ENCODE peak calls at places on chromosomes 5 and 9, in seven cellular contexts. K is MM.1S, R is tibial nerve, G is heart left ventricle, Z is tibial artery, A is uterus, Y is gastrocnemius medialis. V is an unnamed sample. For H3K36me3, the result is how much of the 10 kb centered on the place peaks cover.

GRCh38 chr5:147748590-147748989 is 33.9 kb downstream of the JAKMIP2 start:
- DNase-seq in K (no peak), R (no peak), G (no peak), Z (no peak), A (no peak), Y (no peak), V (no peak)

GRCh38 chr5:111530298-111530740 is 18.0 kb upstream of the STARD4 start:
- DNase-seq in K (no peak), R (peak), G (peak), Z (peak), A (no peak), Y (peak), V (peak)

GRCh38 chr9:13444272-13444608 is 164.7 kb upstream of the MPDZ start:
- DNase-seq in K (no peak), R (no peak), G (no peak), Z (no peak), A (no peak), Y (no peak), V (no peak)

GRCh38 chr5:83472213-83472507 is 616 bp downstream of the VCAN start:
- DNase-seq in K (no peak), R (no peak), G (no peak), Z (no peak), A (no peak), Y (no peak), V (no peak)

GRCh38 chr5:176723440-176723839 is 76.2 kb downstream of the TSPAN17 start:
- DNase-seq in K (no peak), R (no peak), G (no peak), Z (no peak), A (no peak), Y (no peak), V (no peak)

GRCh38 chr5:41637869-41638268 is 127.5 kb upstream of the PLCXD3 start:
- DNase-seq in K (no peak), R (no peak), G (no peak), Z (no peak), A (no peak), Y (no peak), V (no peak)

GRCh38 chr9:77897292-77897691 is 134.3 kb downstream of the GNAQ start:
- DNase-seq in K (no peak), R (no peak), G (no peak), Z (no peak), A (peak), Y (no peak), V (peak)

GRCh38 chr5:151295138-151295537 is 8.4 kb downstream of the SLC36A3 start:
- DNase-seq in K (no peak), R (no peak), G (no peak), Z (no peak), A (no peak), Y (no peak), V (no peak)

GRCh38 chr9:121859646-121860045 is 208.2 kb downstream of the DAB2IP start:
- DNase-seq in K (no peak), R (no peak), G (no peak), Z (no peak), A (no peak), Y (no peak), V (no peak)

GRCh38 chr5:96065577-96066385 is 104.1 kb upstream of the ELL2 start:
- DNase-seq in K (no peak), R (no peak), G (no peak), Z (no peak), A (no peak), Y (no peak), V (no peak)

GRCh38 chr9:31612336-31613030 is 772.0 kb upstream of the ACO1 start:
- DNase-seq in K (no peak), R (no peak), G (no peak), Z (no peak), A (no peak), Y (no peak), V (no peak)

GRCh38 chr9:5582835-5583195 is 46.1 kb upstream of the RIC1 start:
- DNase-seq in K (no peak), R (peak), G (no peak), Z (peak), A (peak), Y (peak), V (no peak)

GRCh38 chr9:36461341-36461740 is 61.3 kb upstream of the RNF38 start:
- DNase-seq in K (no peak), R (no peak), G (no peak), Z (no peak), A (no peak), Y (no peak), V (no peak)

GRCh38 chr9:101737705-101738565 is 512 bp downstream of the GRIN3A start:
- DNase-seq in K (no peak), R (no peak), G (no peak), Z (no peak), A (no peak), Y (no peak), V (no peak)

GRCh38 chr9:106888992-106889631 is 26.1 kb downstream of the ZNF462 start:
- DNase-seq in K (no peak), R (no peak), G (no peak), Z (no peak), A (no peak), Y (no peak), V (no peak)

GRCh38 chr5:8770431-8770830 is 775.4 kb downstream of the SEMA5A start:
- DNase-seq in K (no peak), R (no peak), G (no peak), Z (no peak), A (no peak), Y (no peak), V (no peak)
- H3K27ac ChIP-seq in K (no peak), R (no peak), G (no peak), Z (no peak), A (no peak), Y (no peak), V (no peak)

DNA sequence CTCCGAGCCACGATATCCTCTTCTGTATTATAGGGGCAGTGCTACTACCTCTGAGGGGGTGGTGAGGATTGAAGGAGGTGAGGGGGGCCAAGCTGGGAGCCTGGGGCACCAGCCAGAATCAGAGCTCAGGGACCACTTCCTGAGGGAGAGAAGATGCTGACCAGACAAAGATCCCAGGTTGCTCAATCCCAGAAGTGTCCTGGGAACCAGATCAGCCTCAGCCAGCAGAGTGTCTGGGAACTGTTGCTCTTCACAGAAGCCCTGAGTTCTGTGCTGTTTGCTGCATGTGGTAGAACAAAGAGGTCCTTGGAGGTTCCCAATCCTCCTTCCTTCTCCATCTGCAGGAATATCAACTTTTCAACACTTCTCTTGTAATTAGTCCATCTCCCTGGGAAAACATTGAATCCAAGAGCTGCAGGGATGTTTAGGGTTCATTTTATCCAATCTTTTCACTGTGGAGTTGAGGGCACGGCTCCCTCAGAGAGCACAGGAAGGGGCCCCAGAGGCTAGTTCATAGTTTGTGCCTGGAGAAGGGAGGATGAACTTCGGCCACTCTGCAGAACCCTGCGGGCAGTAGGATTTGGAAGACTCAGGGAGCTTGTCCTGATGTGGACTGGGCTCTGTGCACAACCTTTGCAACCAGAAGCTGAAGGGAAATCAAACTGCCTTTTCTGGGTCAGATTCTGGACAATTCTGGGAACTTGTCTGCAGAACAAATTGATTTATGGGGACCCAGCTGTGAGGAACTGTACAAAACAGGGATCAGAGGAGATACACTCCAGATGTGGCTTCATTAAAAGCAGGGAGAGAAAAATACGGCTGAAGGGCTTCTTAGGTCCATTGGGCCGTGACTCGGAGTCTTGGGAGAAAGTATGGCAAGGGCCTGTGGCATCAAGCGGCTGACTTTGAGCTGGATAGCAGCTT is 57.0 kb downstream of the GALNT12 start:
- DNase-seq in K (no peak), R (peak), G (peak), Z (peak), A (peak), Y (peak), V (no peak)
- H3K36me3 ChIP-seq in K (under half), R (under half), G (under half), Z (under half), A (under half), Y (under half), V (under half)

GRCh38 chr9:134888603-134889195 is 8.1 kb downstream of the FCN2 start:
- DNase-seq in K (no peak), R (no peak), G (no peak), Z (no peak), A (no peak), Y (no peak), V (no peak)

GRCh38 chr9:134887219-134887618 is 6.6 kb downstream of the FCN2 start:
- DNase-seq in K (no peak), R (no peak), G (no peak), Z (no peak), A (no peak), Y (no peak), V (no peak)

GRCh38 chr9:134889386-134890214 is 9.0 kb downstream of the FCN2 start:
- DNase-seq in K (no peak), R (no peak), G (no peak), Z (no peak), A (no peak), Y (no peak), V (peak)

GRCh38 chr9:134886413-134886913 is 5.9 kb downstream of the FCN2 start:
- DNase-seq in K (no peak), R (no peak), G (no peak), Z (no peak), A (no peak), Y (no peak), V (peak)

DNA sequence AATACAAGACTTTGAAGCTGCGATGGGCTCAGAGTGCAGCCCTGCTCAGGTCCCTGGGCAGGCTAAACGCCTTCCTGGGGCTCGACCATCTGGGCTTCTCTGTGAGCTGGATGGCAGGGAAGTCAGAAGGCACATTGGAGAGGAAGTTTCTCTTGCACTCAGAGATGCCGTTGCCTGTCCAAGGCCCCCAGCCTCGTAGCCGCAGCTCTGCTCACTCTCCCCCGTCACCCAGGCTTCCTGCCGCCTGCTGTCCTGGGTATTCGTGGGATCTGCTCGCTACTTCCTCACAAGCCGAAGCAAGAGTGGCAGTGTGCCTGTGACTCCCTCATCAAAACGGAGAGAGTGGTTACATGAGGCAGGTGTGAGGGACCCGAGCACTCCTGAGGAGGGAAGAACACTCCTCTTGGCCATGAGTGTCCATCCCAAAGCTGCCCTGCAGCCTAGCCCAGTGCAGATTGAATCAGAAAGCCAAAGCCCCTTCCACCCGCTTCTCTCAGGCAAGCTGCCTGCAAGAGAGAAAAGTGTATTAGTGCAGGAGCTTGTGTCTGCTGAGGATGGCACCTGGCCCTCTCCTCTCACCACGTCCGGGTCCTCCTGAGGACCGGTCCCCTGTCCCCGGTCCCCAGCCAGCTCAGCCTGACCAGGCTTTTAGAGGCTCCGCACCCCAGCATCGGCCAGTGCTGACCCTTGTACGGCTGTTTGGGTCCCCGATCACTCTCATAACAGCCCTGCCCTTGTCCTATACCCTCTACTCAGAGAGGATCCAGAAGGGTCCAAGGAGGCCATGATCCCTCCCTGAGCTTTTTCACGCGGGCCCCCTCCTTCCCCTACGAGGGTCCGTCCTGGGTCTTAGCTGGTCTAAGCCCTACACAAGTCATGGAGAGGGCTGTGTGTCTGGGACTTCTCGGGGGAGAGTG is 7.3 kb downstream of the FCN2 start:
- DNase-seq in K (no peak), R (no peak), G (no peak), Z (no peak), A (no peak), Y (no peak), V (no peak)
- H3K27ac ChIP-seq in K (no peak), R (no peak), G (no peak), Z (no peak), A (no peak), Y (no peak), V (no peak)

GRCh38 chr9:128175743-128176142 is 15.6 kb downstream of the CIZ1 start:
- DNase-seq in K (no peak), R (no peak), G (no peak), Z (no peak), A (no peak), Y (no peak), V (no peak)

GRCh38 chr9:128178806-128179431 is 12.5 kb downstream of the CIZ1 start:
- DNase-seq in K (no peak), R (no peak), G (no peak), Z (no peak), A (no peak), Y (no peak), V (no peak)

GRCh38 chr9:128182872-128183528 is 8.4 kb downstream of the CIZ1 start:
- DNase-seq in K (no peak), R (no peak), G (no peak), Z (no peak), A (no peak), Y (no peak), V (no peak)

GRCh38 chr9:128180001-128180400 is 11.4 kb downstream of the CIZ1 start:
- DNase-seq in K (no peak), R (no peak), G (no peak), Z (no peak), A (no peak), Y (no peak), V (no peak)

GRCh38 chr9:128180447-128180846 is 10.9 kb downstream of the CIZ1 start:
- DNase-seq in K (no peak), R (no peak), G (no peak), Z (no peak), A (no peak), Y (no peak), V (no peak)
- H3K36me3 ChIP-seq in K (under half), R (under half), G (half or more), Z (half or more), A (under half), Y (under half), V (half or more)

GRCh38 chr5:133030343-133031005 is 4.1 kb upstream of the ZCCHC10 start:
- DNase-seq in K (no peak), R (no peak), G (no peak), Z (no peak), A (no peak), Y (no peak), V (no peak)

GRCh38 chr5:133025804-133026663 is at the start of gene ZCCHC10:
- DNase-seq in K (peak), R (peak), G (peak), Z (peak), A (peak), Y (peak), V (peak)

GRCh38 chr5:133029321-133029720 is 3.0 kb upstream of the ZCCHC10 start:
- DNase-seq in K (no peak), R (no peak), G (no peak), Z (no peak), A (no peak), Y (no peak), V (no peak)

GRCh38 chr5:133026664-133027153 is 360 bp upstream of the ZCCHC10 start:
- DNase-seq in K (no peak), R (no peak), G (no peak), Z (no peak), A (no peak), Y (no peak), V (no peak)
- H3K27ac ChIP-seq in K (no peak), R (peak), G (peak), Z (peak), A (peak), Y (peak), V (peak)

GRCh38 chr5:169723103-169723831 is 86.2 kb downstream of the DOCK2 start:
- DNase-seq in K (no peak), R (no peak), G (no peak), Z (no peak), A (no peak), Y (no peak), V (no peak)

GRCh38 chr5:169731221-169731620 is 94.1 kb downstream of the DOCK2 start:
- DNase-seq in K (no peak), R (no peak), G (no peak), Z (no peak), A (no peak), Y (no peak), V (no peak)

GRCh38 chr5:169724303-169724702 is 87.2 kb downstream of the DOCK2 start:
- DNase-seq in K (no peak), R (no peak), G (no peak), Z (no peak), A (no peak), Y (no peak), V (no peak)

GRCh38 chr5:169728418-169728817 is 91.3 kb downstream of the DOCK2 start:
- DNase-seq in K (no peak), R (no peak), G (no peak), Z (no peak), A (no peak), Y (no peak), V (no peak)
- H3K36me3 ChIP-seq in K (under half), R (under half), G (under half), Z (under half), A (under half), Y (under half), V (under half)

DNA sequence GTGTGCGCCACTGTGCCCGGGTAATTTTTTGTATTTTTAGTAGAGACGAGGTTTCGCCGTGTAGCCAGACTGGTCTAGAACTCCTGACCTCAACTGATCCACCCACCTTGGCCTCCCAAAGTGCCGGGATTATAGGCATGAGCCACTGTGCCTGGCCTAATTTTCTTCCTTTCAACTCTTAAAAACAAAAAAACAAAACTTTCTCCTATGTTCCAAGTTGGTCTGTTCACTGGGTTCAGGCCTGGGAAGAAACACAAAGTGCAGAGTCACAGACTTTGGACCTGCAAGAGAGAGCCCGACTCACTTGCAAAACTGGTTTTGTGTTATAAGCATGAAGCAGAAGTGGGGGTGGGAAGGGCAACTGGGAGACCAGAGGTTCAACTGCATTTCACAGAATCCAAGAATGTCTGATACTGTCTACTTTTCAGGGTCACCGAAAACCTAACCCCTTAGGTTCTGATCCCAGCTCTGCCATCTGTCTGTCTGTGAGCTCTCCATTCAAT is 5.2 kb upstream of the HDHD3 start:
- DNase-seq in K (no peak), R (no peak), G (no peak), Z (no peak), A (no peak), Y (no peak), V (no peak)
- H3K27ac ChIP-seq in K (no peak), R (no peak), G (no peak), Z (no peak), A (no peak), Y (no peak), V (no peak)

DNA sequence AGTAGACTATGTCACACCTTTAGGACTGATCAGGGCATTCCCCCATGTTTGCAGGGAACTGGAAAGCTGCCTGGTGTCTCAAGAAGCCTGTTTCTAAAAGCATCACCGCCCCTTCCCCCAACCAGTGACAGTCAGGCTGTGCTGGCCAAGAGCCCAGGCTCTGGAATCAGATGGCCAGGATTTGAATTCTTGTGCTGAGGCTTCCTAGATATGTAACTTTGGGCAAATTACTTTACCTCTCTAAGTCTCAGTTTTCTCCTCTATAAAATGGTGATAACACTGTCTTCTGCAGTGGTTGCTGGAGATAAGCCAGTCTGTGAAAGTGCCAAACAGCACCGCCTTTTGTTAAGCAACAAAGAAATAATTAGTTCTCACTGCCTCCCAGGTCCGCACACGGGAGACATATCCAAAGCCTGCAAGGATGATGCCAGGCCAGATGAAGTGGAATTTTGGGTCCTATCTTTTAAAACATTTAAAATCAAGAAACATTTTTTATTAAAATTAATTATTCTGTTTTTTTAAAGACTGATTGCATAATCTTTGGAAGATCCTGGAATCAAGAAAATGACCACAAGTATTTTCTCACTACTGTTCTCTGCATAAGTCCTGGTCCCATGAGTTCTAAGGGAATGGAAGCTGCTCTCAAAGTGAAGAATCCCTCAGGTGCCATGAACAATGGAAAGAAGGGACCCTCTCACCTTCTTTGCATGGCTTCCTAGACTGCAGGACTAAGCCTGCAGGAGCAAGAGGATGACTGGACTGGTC is 13.9 kb downstream of the SLC31A2 start:
- DNase-seq in K (no peak), R (peak), G (peak), Z (peak), A (peak), Y (peak), V (no peak)
- H3K36me3 ChIP-seq in K (under half), R (under half), G (half or more), Z (half or more), A (under half), Y (under half), V (under half)

V was measured in left lung.